ENCODE peak calls at places on chromosomes 13 and 19, in nine cellular contexts. X is stomach; G is body of pancreas; D is thoracic aorta; M is heart left ventricle; K is CD8-positive, alpha-beta memory T cell; S is transverse colon; L is CD4-positive, CD25-positive, alpha-beta regulatory T cell; P is PC-3. V is an unnamed sample.

GRCh38 chr13:20828540-20829364 is 55.0 kb upstream of the EEF1AKMT1 start:
- DNase-seq in X (no peak), G (peak; percentile 17), D (no peak), M (no peak), K (peak; percentile 22), S (peak; percentile 12), L (peak; percentile 80), P (peak; percentile 75), V (no peak)

GRCh38 chr13:57632276-57633140 is 964 bp downstream of the PCDH17 start:
- DNase-seq in X (no peak), G (peak; percentile 21), D (no peak), M (peak; percentile 32), K (no peak), S (no peak), L (peak; percentile 4), P (no peak), V (peak; percentile 46)

GRCh38 chr19:44776402-44777096 is 1.1 kb upstream of the CBLC start:
- DNase-seq in X (peak; percentile 89), G (no peak), D (no peak), M (no peak), K (no peak), S (peak; percentile 94), L (no peak), P (peak; percentile 88), V (peak; percentile 76)

GRCh38 chr19:34504809-34505291 is 23.3 kb downstream of the WTIP start:
- DNase-seq in X (no peak), G (no peak), D (no peak), M (no peak), K (no peak), S (no peak), L (no peak), P (no peak), V (no peak)

GRCh38 chr19:46579286-46579944 is 21.7 kb upstream of the CALM3 start:
- DNase-seq in X (no peak), G (no peak), D (no peak), M (no peak), K (peak; percentile 18), S (no peak), L (peak; percentile 46), P (peak; percentile 8), V (no peak)

GRCh38 chr13:44142911-44143665 is 230.5 kb upstream of the SERP2 start:
- DNase-seq in X (no peak), G (no peak), D (no peak), M (no peak), K (no peak), S (no peak), L (no peak), P (peak; percentile 68), V (no peak)

GRCh38 chr13:80923907-80924306 is 583.0 kb upstream of the SPRY2 start:
- DNase-seq in X (no peak), G (no peak), D (no peak), M (no peak), K (no peak), S (no peak), L (no peak), P (no peak), V (no peak)

GRCh38 chr13:45021250-45021649 is 31.9 kb downstream of the GPALPP1 start:
- DNase-seq in X (no peak), G (no peak), D (no peak), M (no peak), K (no peak), S (no peak), L (no peak), P (no peak), V (no peak)

GRCh38 chr13:84470528-84470927 is 588.3 kb upstream of the SLITRK1 start:
- DNase-seq in X (no peak), G (no peak), D (no peak), M (no peak), K (no peak), S (no peak), L (no peak), P (no peak), V (no peak)

GRCh38 chr13:74134226-74134776 is at the start of gene KLF12:
- DNase-seq in X (peak; percentile 83), G (peak; percentile 68), D (peak; percentile 71), M (peak; percentile 94), K (peak; percentile 92), S (peak; percentile 92), L (peak; percentile 94), P (peak; percentile 81), V (peak; percentile 85)

GRCh38 chr13:103299079-103299478 is 232.9 kb upstream of the SLC10A2 start:
- DNase-seq in X (no peak), G (no peak), D (no peak), M (no peak), K (no peak), S (peak; percentile 60), L (no peak), P (peak; percentile 6), V (no peak)

GRCh38 chr19:48551437-48552302 is at the start of gene SULT2B1:
- DNase-seq in X (peak; percentile 85), G (peak; percentile 54), D (no peak), M (no peak), K (no peak), S (peak; percentile 87), L (no peak), P (peak; percentile 59), V (peak; percentile 80)

GRCh38 chr13:33999830-34000605 is 182.1 kb downstream of the RFC3 start:
- DNase-seq in X (no peak), G (no peak), D (no peak), M (no peak), K (no peak), S (no peak), L (no peak), P (peak; percentile 77), V (no peak)

GRCh38 chr13:59352600-59352999 is 811.1 kb downstream of the DIAPH3 start:
- DNase-seq in X (no peak), G (no peak), D (no peak), M (no peak), K (no peak), S (no peak), L (no peak), P (no peak), V (no peak)

GRCh38 chr13:46553521-46553885 is 533 bp downstream of the LRCH1 start:
- DNase-seq in X (no peak), G (no peak), D (no peak), M (no peak), K (no peak), S (no peak), L (no peak), P (no peak), V (peak; percentile 53)

GRCh38 chr19:38388310-38389100 is at the start of gene SPRED3:
- DNase-seq in X (peak; percentile 42), G (no peak), D (no peak), M (no peak), K (peak; percentile 33), S (no peak), L (no peak), P (peak; percentile 35), V (no peak)

GRCh38 chr19:7494416-7495098 is 5.7 kb upstream of the PEX11G start:
- DNase-seq in X (peak; percentile 32), G (peak; percentile 66), D (no peak), M (peak; percentile 41), K (no peak), S (no peak), L (no peak), P (no peak), V (no peak)

GRCh38 chr19:19538077-19538764 is at the start of gene CILP2:
- DNase-seq in X (peak; percentile 37), G (peak; percentile 31), D (no peak), M (no peak), K (peak; percentile 48), S (peak; percentile 41), L (no peak), P (peak; percentile 28), V (peak; percentile 60)

GRCh38 chr13:97540696-97541095 is 106.7 kb downstream of the RAP2A start:
- DNase-seq in X (no peak), G (no peak), D (no peak), M (no peak), K (no peak), S (no peak), L (no peak), P (no peak), V (no peak)

GRCh38 chr13:43095771-43096719 is 72.7 kb downstream of the DNAJC15 start:
- DNase-seq in X (no peak), G (no peak), D (no peak), M (no peak), K (no peak), S (no peak), L (no peak), P (no peak), V (no peak)

DNA sequence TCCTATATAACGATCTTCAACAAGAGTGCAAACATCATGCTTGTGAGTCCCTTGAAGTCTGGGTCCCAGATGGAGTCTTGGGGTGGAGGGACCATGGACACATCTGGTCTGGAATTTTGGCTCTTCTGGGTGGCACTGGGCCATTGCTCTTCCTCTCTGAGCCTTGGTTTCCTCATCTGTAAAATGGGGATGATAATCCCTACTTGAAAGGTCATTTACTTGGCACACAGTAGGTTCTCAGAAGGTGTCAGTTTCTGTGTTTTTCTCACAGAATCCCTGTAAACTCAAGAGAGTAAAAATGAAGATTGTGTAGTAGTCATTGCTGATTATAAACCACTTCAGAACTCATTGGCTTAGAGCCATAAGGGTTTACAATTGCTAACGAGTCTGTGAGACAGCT is 7.6 kb downstream of the CYP4F12 start:
- DNase-seq in X (no peak), G (no peak), D (no peak), M (no peak), K (no peak), S (no peak), L (no peak), P (no peak), V (no peak)
- H3K4me1 ChIP-seq in X (no peaks in the 10 kb centered on the region), G (no peaks in the 10 kb centered on the region), D (no peaks in the 10 kb centered on the region), M (no peaks in the 10 kb centered on the region), K (no peaks in the 10 kb centered on the region), S (no peaks in the 10 kb centered on the region), L (no peaks in the 10 kb centered on the region), P (no peaks in the 10 kb centered on the region), V (no peaks in the 10 kb centered on the region)

GRCh38 chr19:21851596-21852345 is 15.8 kb upstream of the ZNF43 start:
- DNase-seq in X (peak; percentile 92), G (peak; percentile 94), D (peak; percentile 90), M (peak; percentile 96), K (peak; percentile 91), S (peak; percentile 94), L (peak; percentile 90), P (peak; percentile 44), V (peak; percentile 94)

GRCh38 chr19:21848706-21849105 is 12.7 kb upstream of the ZNF43 start:
- DNase-seq in X (no peak), G (no peak), D (no peak), M (no peak), K (no peak), S (no peak), L (no peak), P (peak; percentile 59), V (no peak)

GRCh38 chr19:21850636-21851255 is 14.8 kb upstream of the ZNF43 start:
- DNase-seq in X (no peak), G (no peak), D (no peak), M (no peak), K (no peak), S (no peak), L (no peak), P (no peak), V (no peak)
- H3K36me3 ChIP-seq in X (peaks cover 17% of the 10 kb centered on the region), G (no peaks in the 10 kb centered on the region), D (no peaks in the 10 kb centered on the region), M (peaks cover 10% of the 10 kb centered on the region), K (no peaks in the 10 kb centered on the region), S (no peaks in the 10 kb centered on the region), L (peaks cover 11% of the 10 kb centered on the region), P (peaks cover 5% of the 10 kb centered on the region), V (peaks cover 4% of the 10 kb centered on the region)

GRCh38 chr19:939922-940321 is 14.1 kb downstream of the ARID3A start:
- DNase-seq in X (no peak), G (no peak), D (no peak), M (no peak), K (no peak), S (no peak), L (no peak), P (no peak), V (no peak)
- H3K27ac ChIP-seq in X (peak overlapping the region; percentile 90), G (peak overlapping the region; percentile 94), D (peak overlapping the region; percentile 82), M (peak overlapping the region; percentile 88), K (no peak overlapping the region), S (peak overlapping the region; percentile 85), L (peak overlapping the region; percentile 66), P (no peak overlapping the region), V (peak overlapping the region; percentile 81)

GRCh38 chr19:41323023-41323422 is 13.1 kb downstream of the CCDC97 start:
- DNase-seq in X (no peak), G (no peak), D (no peak), M (peak; percentile 71), K (no peak), S (no peak), L (no peak), P (no peak), V (no peak)
- H3K4me1 ChIP-seq in X (peaks cover 70% of the 10 kb centered on the region), G (peaks cover 42% of the 10 kb centered on the region), D (peaks cover 59% of the 10 kb centered on the region), M (peaks cover 64% of the 10 kb centered on the region), K (peaks cover 35% of the 10 kb centered on the region), S (peaks cover 31% of the 10 kb centered on the region), L (peaks cover 24% of the 10 kb centered on the region), P (peaks cover 61% of the 10 kb centered on the region), V (peaks cover 69% of the 10 kb centered on the region)

V was measured in lower lobe of right lung.